ENCODE peak calls at places on chromosomes 5 and 9, in four cellular contexts. T, L, Y and J are unnamed samples.

GRCh38 chr9:93379051-93379450 is 72.4 kb upstream of the FAM120A start:
- DNase-seq in T (no peak), L (no peak), Y (no peak), J (no peak)

GRCh38 chr9:95009459-95009858 is 283.0 kb downstream of the AOPEP start:
- DNase-seq in T (no peak), L (no peak), Y (no peak), J (no peak)

GRCh38 chr5:84255318-84255717 is 129.4 kb downstream of the EDIL3 start:
- DNase-seq in T (peak; percentile 41), L (no peak), Y (no peak), J (no peak)

GRCh38 chr9:126436545-126437269 is 110.1 kb downstream of the MVB12B start:
- DNase-seq in T (no peak), L (no peak), Y (no peak), J (no peak)

GRCh38 chr9:110049699-110050450 is 158.1 kb downstream of the C9orf152 start:
- DNase-seq in T (peak; percentile 31), L (no peak), Y (peak; percentile 24), J (peak; percentile 63)

GRCh38 chr9:97510797-97511761 is 9.6 kb downstream of the TMOD1 start:
- DNase-seq in T (peak; percentile 19), L (no peak), Y (no peak), J (no peak)

GRCh38 chr9:110939573-110939972 is 98.7 kb downstream of the LPAR1 start:
- DNase-seq in T (no peak), L (no peak), Y (no peak), J (no peak)

GRCh38 chr5:136193396-136193935 is 504 bp upstream of the SMIM32 start:
- DNase-seq in T (no peak), L (no peak), Y (no peak), J (no peak)

GRCh38 chr9:137592767-137593166 is 2.5 kb upstream of the ZMYND19 start:
- DNase-seq in T (no peak), L (no peak), Y (no peak), J (no peak)

GRCh38 chr5:5767286-5767928 is 344.9 kb downstream of the ICE1 start:
- DNase-seq in T (no peak), L (no peak), Y (no peak), J (no peak)

GRCh38 chr5:37578176-37578575 is 199.1 kb downstream of the WDR70 start:
- DNase-seq in T (no peak), L (no peak), Y (no peak), J (no peak)

GRCh38 chr9:71928376-71928775 is 16.9 kb downstream of the C9orf85 start:
- DNase-seq in T (no peak), L (no peak), Y (no peak), J (no peak)

GRCh38 chr5:51661646-51662265 is 278.5 kb downstream of the ISL1 start:
- DNase-seq in T (no peak), L (no peak), Y (no peak), J (no peak)

GRCh38 chr9:112033237-112034215 is 136.9 kb downstream of the UGCG start:
- DNase-seq in T (no peak), L (no peak), Y (no peak), J (no peak)

GRCh38 chr9:105908069-105908468 is 213.7 kb downstream of the TMEM38B start:
- DNase-seq in T (no peak), L (no peak), Y (no peak), J (no peak)

GRCh38 chr5:115875447-115875846 is 33.7 kb downstream of the AP3S1 start:
- DNase-seq in T (no peak), L (no peak), Y (no peak), J (peak; percentile 6)

GRCh38 chr5:144207875-144208444 is 37.3 kb downstream of the KCTD16 start:
- DNase-seq in T (no peak), L (no peak), Y (no peak), J (no peak)

GRCh38 chr5:17190242-17190778 is 27.1 kb upstream of the BASP1 start:
- DNase-seq in T (peak; percentile 52), L (no peak), Y (peak; percentile 48), J (no peak)

GRCh38 chr5:104179057-104179456 is 616.5 kb upstream of the NUDT12 start:
- DNase-seq in T (peak; percentile 54), L (no peak), Y (no peak), J (peak; percentile 16)

GRCh38 chr5:80109549-80110478 is 74.7 kb downstream of the THBS4 start:
- DNase-seq in T (no peak), L (no peak), Y (no peak), J (peak; percentile 55)

GRCh38 chr5:139908749-139909148 is 113.1 kb downstream of the PSD2 start:
- DNase-seq in T (no peak), L (no peak), Y (no peak), J (no peak)

GRCh38 chr9:121972501-121972981 is 120.6 kb downstream of the TTLL11 start:
- DNase-seq in T (peak; percentile 73), L (no peak), Y (no peak), J (no peak)

GRCh38 chr5:159444441-159445082 is 114.3 kb upstream of the IL12B start:
- DNase-seq in T (peak; percentile 65), L (no peak), Y (no peak), J (peak; percentile 56)

GRCh38 chr5:172003750-172004149 is 2.7 kb downstream of the FBXW11 start:
- DNase-seq in T (no peak), L (no peak), Y (no peak), J (no peak)

GRCh38 chr5:6542421-6543345 is 90.2 kb downstream of the NSUN2 start:
- DNase-seq in T (no peak), L (no peak), Y (no peak), J (no peak)

GRCh38 chr9:76159288-76159926 is 234.8 kb downstream of the RFK start:
- DNase-seq in T (no peak), L (no peak), Y (no peak), J (no peak)

GRCh38 chr9:138080979-138081378 is 203.4 kb downstream of the CACNA1B start:
- DNase-seq in T (no peak), L (no peak), Y (no peak), J (no peak)

GRCh38 chr9:96852676-96853075 is 1.6 kb downstream of the ZNF782 start:
- DNase-seq in T (no peak), L (no peak), Y (no peak), J (no peak)

GRCh38 chr9:113302792-113303418 is at the start of gene RNF183:
- DNase-seq in T (no peak), L (no peak), Y (no peak), J (peak; percentile 36)

GRCh38 chr9:137028281-137029057 is 432 bp upstream of the ABCA2 start:
- DNase-seq in T (peak; percentile 60), L (peak; percentile 56), Y (peak; percentile 57), J (peak; percentile 97)